ENCODE peak calls at places on chromosomes 5 and 9, in six cellular contexts. E is H7, V is NCI-H146, N is hippocampal formation, S is foreskin fibroblast, L is AG09319. Y is an unnamed sample.

GRCh38 chr9:31137151-31137849 is 1247.1 kb upstream of the ACO1 start:
- DNase-seq in E (no peak), V (no peak), N (no peak), S (peak; percentile 8), L (no peak), Y (peak; percentile 95)

GRCh38 chr9:841371-842209 is at the start of gene DMRT1:
- DNase-seq in E (peak; percentile 86), V (no peak), N (no peak), S (no peak), L (no peak), Y (no peak)

GRCh38 chr9:2818486-2819121 is 25.3 kb downstream of the PUM3 start:
- DNase-seq in E (no peak), V (no peak), N (no peak), S (no peak), L (no peak), Y (no peak)

GRCh38 chr5:52867809-52868208 is 80.1 kb downstream of the ITGA1 start:
- DNase-seq in E (no peak), V (no peak), N (no peak), S (peak; percentile 23), L (no peak), Y (peak; percentile 15)

GRCh38 chr5:149235841-149236240 is 35.8 kb upstream of the AFAP1L1 start:
- DNase-seq in E (no peak), V (no peak), N (peak; percentile 10), S (peak; percentile 32), L (no peak), Y (no peak)

GRCh38 chr9:113492343-113493079 is 29.0 kb downstream of the RGS3 start:
- DNase-seq in E (no peak), V (no peak), N (no peak), S (peak; percentile 25), L (no peak), Y (peak; percentile 11)

GRCh38 chr5:124309241-124309977 is 437.0 kb downstream of the ZNF608 start:
- DNase-seq in E (peak; percentile 14), V (no peak), N (peak; percentile 2), S (no peak), L (no peak), Y (no peak)

GRCh38 chr9:71446081-71446480 is 322.2 kb downstream of the CEMIP2 start:
- DNase-seq in E (no peak), V (no peak), N (no peak), S (no peak), L (no peak), Y (no peak)

GRCh38 chr5:168268949-168269943 is 22.2 kb upstream of the WWC1 start:
- DNase-seq in E (peak; percentile 92), V (peak; percentile 89), N (peak; percentile 88), S (peak; percentile 91), L (peak; percentile 49), Y (peak; percentile 81)

GRCh38 chr9:112069318-112070169 is 105.6 kb downstream of the SUSD1 start:
- DNase-seq in E (no peak), V (no peak), N (no peak), S (no peak), L (no peak), Y (no peak)

GRCh38 chr5:176814836-176815438 is 4.6 kb downstream of the UNC5A start:
- DNase-seq in E (no peak), V (no peak), N (no peak), S (no peak), L (no peak), Y (no peak)

GRCh38 chr5:5531371-5531770 is 108.9 kb downstream of the ICE1 start:
- DNase-seq in E (no peak), V (no peak), N (no peak), S (no peak), L (no peak), Y (no peak)

GRCh38 chr5:157130933-157131332 is 11.7 kb downstream of the MED7 start:
- DNase-seq in E (no peak), V (no peak), N (no peak), S (peak; percentile 41), L (no peak), Y (peak; percentile 42)

GRCh38 chr5:91514408-91514807 is 131.3 kb upstream of the ARRDC3 start:
- DNase-seq in E (no peak), V (no peak), N (no peak), S (peak; percentile 29), L (no peak), Y (no peak)